ENCODE peak calls at places on chromosomes 7 and 10, in nine cellular contexts. One of them, this sample, is unnamed. For H3K4me1, the result is how much of the 10 kb centered on the place peaks cover.

GRCh38 chr10:4909118-4909517 is 54.1 kb upstream of the AKR1C1 start:
- DNase-seq in stomach: no peak
- DNase-seq in A549: peak
- DNase-seq in transverse colon: no peak
- DNase-seq in sigmoid colon: no peak
- DNase-seq in H1: no peak
- DNase-seq in tibial nerve: no peak
- DNase-seq in upper lobe of left lung: no peak
- DNase-seq in HepG2: no peak
- DNase-seq in this sample: no peak

GRCh38 chr10:69349542-69349888 is 67.2 kb downstream of the TACR2 start:
- DNase-seq in stomach: no peak
- DNase-seq in A549: no peak
- DNase-seq in transverse colon: no peak
- DNase-seq in sigmoid colon: no peak
- DNase-seq in H1: no peak
- DNase-seq in tibial nerve: no peak
- DNase-seq in upper lobe of left lung: no peak
- DNase-seq in HepG2: no peak
- DNase-seq in this sample: no peak

GRCh38 chr10:72084094-72084459 is 4.3 kb downstream of the SPOCK2 start:
- DNase-seq in stomach: peak
- DNase-seq in A549: no peak
- DNase-seq in transverse colon: no peak
- DNase-seq in sigmoid colon: no peak
- DNase-seq in H1: no peak
- DNase-seq in tibial nerve: no peak
- DNase-seq in upper lobe of left lung: no peak
- DNase-seq in HepG2: no peak
- DNase-seq in this sample: no peak

GRCh38 chr10:73386583-73386982 is 27.3 kb downstream of the ANXA7 start:
- DNase-seq in stomach: no peak
- DNase-seq in A549: no peak
- DNase-seq in transverse colon: no peak
- DNase-seq in sigmoid colon: no peak
- DNase-seq in H1: no peak
- DNase-seq in tibial nerve: no peak
- DNase-seq in upper lobe of left lung: no peak
- DNase-seq in HepG2: no peak
- DNase-seq in this sample: no peak

GRCh38 chr7:143372070-143372469 is 9.1 kb upstream of the ZYX start:
- DNase-seq in stomach: peak
- DNase-seq in A549: no peak
- DNase-seq in transverse colon: peak
- DNase-seq in sigmoid colon: peak
- DNase-seq in H1: no peak
- DNase-seq in tibial nerve: peak
- DNase-seq in upper lobe of left lung: peak
- DNase-seq in HepG2: no peak
- DNase-seq in this sample: no peak

GRCh38 chr7:29480456-29480855 is 83.2 kb upstream of the PRR15 start:
- DNase-seq in stomach: peak
- DNase-seq in A549: no peak
- DNase-seq in transverse colon: no peak
- DNase-seq in sigmoid colon: peak
- DNase-seq in H1: no peak
- DNase-seq in tibial nerve: no peak
- DNase-seq in upper lobe of left lung: peak
- DNase-seq in HepG2: no peak
- DNase-seq in this sample: peak

GRCh38 chr7:69568266-69568665 is 30.0 kb upstream of the AUTS2 start:
- DNase-seq in stomach: no peak
- DNase-seq in A549: no peak
- DNase-seq in transverse colon: no peak
- DNase-seq in sigmoid colon: no peak
- DNase-seq in H1: no peak
- DNase-seq in tibial nerve: no peak
- DNase-seq in upper lobe of left lung: no peak
- DNase-seq in HepG2: no peak
- DNase-seq in this sample: no peak

GRCh38 chr7:30914611-30915601 is 3.3 kb downstream of the AQP1 start:
- DNase-seq in stomach: no peak
- DNase-seq in A549: peak
- DNase-seq in transverse colon: no peak
- DNase-seq in sigmoid colon: no peak
- DNase-seq in H1: no peak
- DNase-seq in tibial nerve: no peak
- DNase-seq in upper lobe of left lung: no peak
- DNase-seq in HepG2: no peak
- DNase-seq in this sample: no peak

GRCh38 chr7:151062111-151062398 is 2.7 kb downstream of the SLC4A2 start:
- DNase-seq in stomach: no peak
- DNase-seq in A549: no peak
- DNase-seq in transverse colon: no peak
- DNase-seq in sigmoid colon: no peak
- DNase-seq in H1: no peak
- DNase-seq in tibial nerve: no peak
- DNase-seq in upper lobe of left lung: no peak
- DNase-seq in HepG2: no peak
- DNase-seq in this sample: no peak

GRCh38 chr7:3917466-3917865 is 616.4 kb downstream of the SDK1 start:
- DNase-seq in stomach: no peak
- DNase-seq in A549: no peak
- DNase-seq in transverse colon: no peak
- DNase-seq in sigmoid colon: no peak
- DNase-seq in H1: no peak
- DNase-seq in tibial nerve: no peak
- DNase-seq in upper lobe of left lung: no peak
- DNase-seq in HepG2: no peak
- DNase-seq in this sample: no peak

GRCh38 chr7:66140924-66141323 is 26.3 kb downstream of the CRCP start:
- DNase-seq in stomach: peak
- DNase-seq in A549: peak
- DNase-seq in transverse colon: peak
- DNase-seq in sigmoid colon: peak
- DNase-seq in H1: no peak
- DNase-seq in tibial nerve: peak
- DNase-seq in upper lobe of left lung: peak
- DNase-seq in HepG2: no peak
- DNase-seq in this sample: peak

GRCh38 chr7:43248961-43249807 is 136.7 kb downstream of the HECW1 start:
- DNase-seq in stomach: peak
- DNase-seq in A549: peak
- DNase-seq in transverse colon: peak
- DNase-seq in sigmoid colon: peak
- DNase-seq in H1: no peak
- DNase-seq in tibial nerve: no peak
- DNase-seq in upper lobe of left lung: peak
- DNase-seq in HepG2: no peak
- DNase-seq in this sample: peak
- TF ChIP-seq EP300 in stomach: no peak
- TF ChIP-seq EP300 in A549: no peak
- TF ChIP-seq EP300 in transverse colon: no peak
- TF ChIP-seq EP300 in sigmoid colon: no peak
- TF ChIP-seq EP300 in H1: no peak
- TF ChIP-seq EP300 in tibial nerve: no peak
- TF ChIP-seq EP300 in upper lobe of left lung: no peak
- TF ChIP-seq EP300 in HepG2: no peak
- TF ChIP-seq EP300 in this sample: no peak

GRCh38 chr7:22292519-22292918 is 64.4 kb downstream of the RAPGEF5 start:
- DNase-seq in stomach: no peak
- DNase-seq in A549: no peak
- DNase-seq in transverse colon: no peak
- DNase-seq in sigmoid colon: no peak
- DNase-seq in H1: no peak
- DNase-seq in tibial nerve: no peak
- DNase-seq in upper lobe of left lung: no peak
- DNase-seq in HepG2: no peak
- DNase-seq in this sample: no peak

GRCh38 chr7:22295402-22296264 is 61.3 kb downstream of the RAPGEF5 start:
- DNase-seq in stomach: no peak
- DNase-seq in A549: no peak
- DNase-seq in transverse colon: no peak
- DNase-seq in sigmoid colon: no peak
- DNase-seq in H1: no peak
- DNase-seq in tibial nerve: no peak
- DNase-seq in upper lobe of left lung: no peak
- DNase-seq in HepG2: no peak
- DNase-seq in this sample: no peak

GRCh38 chr7:22296916-22297315 is 60.0 kb downstream of the RAPGEF5 start:
- DNase-seq in stomach: no peak
- DNase-seq in A549: no peak
- DNase-seq in transverse colon: no peak
- DNase-seq in sigmoid colon: no peak
- DNase-seq in H1: no peak
- DNase-seq in tibial nerve: no peak
- DNase-seq in upper lobe of left lung: no peak
- DNase-seq in HepG2: no peak
- DNase-seq in this sample: no peak

GRCh38 chr7:22291979-22292378 is 65.0 kb downstream of the RAPGEF5 start:
- DNase-seq in stomach: no peak
- DNase-seq in A549: no peak
- DNase-seq in transverse colon: no peak
- DNase-seq in sigmoid colon: no peak
- DNase-seq in H1: no peak
- DNase-seq in tibial nerve: no peak
- DNase-seq in upper lobe of left lung: no peak
- DNase-seq in HepG2: no peak
- DNase-seq in this sample: no peak

GRCh38 chr7:22296265-22296566 is 60.7 kb downstream of the RAPGEF5 start:
- DNase-seq in stomach: no peak
- DNase-seq in A549: no peak
- DNase-seq in transverse colon: no peak
- DNase-seq in sigmoid colon: no peak
- DNase-seq in H1: no peak
- DNase-seq in tibial nerve: no peak
- DNase-seq in upper lobe of left lung: no peak
- DNase-seq in HepG2: no peak
- DNase-seq in this sample: no peak
- H3K4me1 ChIP-seq in stomach: under half
- H3K4me1 ChIP-seq in A549: under half
- H3K4me1 ChIP-seq in transverse colon: under half
- H3K4me1 ChIP-seq in sigmoid colon: under half
- H3K4me1 ChIP-seq in H1: under half
- H3K4me1 ChIP-seq in tibial nerve: under half
- H3K4me1 ChIP-seq in upper lobe of left lung: under half
- H3K4me1 ChIP-seq in HepG2: under half
- H3K4me1 ChIP-seq in this sample: under half

DNA sequence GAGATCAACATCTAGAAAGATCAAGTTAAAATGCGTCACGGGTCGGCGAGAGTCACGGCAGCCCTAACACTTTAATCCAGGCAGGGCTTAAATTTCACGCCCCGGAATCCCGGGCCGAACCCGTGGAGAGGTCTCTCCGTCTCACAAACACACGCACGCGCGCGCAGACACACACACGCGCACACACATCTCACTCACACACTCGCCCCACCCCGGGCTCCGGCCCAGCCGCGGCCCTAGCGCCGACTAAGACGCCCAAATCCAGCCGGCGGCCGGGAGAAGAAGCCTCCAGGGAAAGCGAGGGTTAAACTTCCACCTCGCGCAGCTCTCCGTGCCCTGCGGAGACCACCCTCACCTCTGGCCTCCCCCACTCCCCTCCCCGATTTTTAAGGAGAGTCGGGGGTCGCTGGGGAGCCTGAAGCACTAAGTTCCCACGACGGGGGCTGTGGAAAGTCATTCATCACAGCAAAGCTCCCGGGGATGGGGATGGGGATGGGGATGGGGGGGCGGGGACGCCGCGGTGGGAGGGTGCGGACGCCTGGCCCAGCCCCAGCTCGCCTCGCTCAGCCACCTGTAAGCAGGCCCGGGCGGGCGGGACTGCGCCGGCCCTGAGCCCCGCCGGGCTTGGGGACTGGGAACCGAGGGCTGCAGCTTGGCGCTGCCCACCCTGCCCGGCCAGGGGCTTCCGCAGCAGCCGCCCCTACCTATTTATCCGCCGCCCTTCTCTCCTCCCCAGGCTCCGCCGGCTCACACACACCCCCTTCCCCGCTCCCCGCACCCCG is 1.6 kb downstream of the PDGFA start:
- DNase-seq in stomach: peak
- DNase-seq in A549: peak
- DNase-seq in transverse colon: peak
- DNase-seq in sigmoid colon: peak
- DNase-seq in H1: no peak
- DNase-seq in tibial nerve: peak
- DNase-seq in upper lobe of left lung: peak
- DNase-seq in HepG2: no peak
- DNase-seq in this sample: peak
- H3K4me3 ChIP-seq in stomach: peak
- H3K4me3 ChIP-seq in A549: peak
- H3K4me3 ChIP-seq in transverse colon: peak
- H3K4me3 ChIP-seq in sigmoid colon: peak
- H3K4me3 ChIP-seq in H1: peak
- H3K4me3 ChIP-seq in tibial nerve: peak
- H3K4me3 ChIP-seq in upper lobe of left lung: peak
- H3K4me3 ChIP-seq in HepG2: peak
- H3K4me3 ChIP-seq in this sample: peak

GRCh38 chr7:132275811-132276210 is 300.5 kb downstream of the PLXNA4 start:
- DNase-seq in stomach: no peak
- DNase-seq in A549: no peak
- DNase-seq in transverse colon: no peak
- DNase-seq in sigmoid colon: no peak
- DNase-seq in H1: no peak
- DNase-seq in tibial nerve: no peak
- DNase-seq in upper lobe of left lung: no peak
- DNase-seq in HepG2: no peak
- DNase-seq in this sample: no peak

GRCh38 chr7:132269718-132270117 is 306.6 kb downstream of the PLXNA4 start:
- DNase-seq in stomach: no peak
- DNase-seq in A549: no peak
- DNase-seq in transverse colon: no peak
- DNase-seq in sigmoid colon: no peak
- DNase-seq in H1: no peak
- DNase-seq in tibial nerve: no peak
- DNase-seq in upper lobe of left lung: no peak
- DNase-seq in HepG2: no peak
- DNase-seq in this sample: no peak

GRCh38 chr7:132272763-132273371 is 303.4 kb downstream of the PLXNA4 start:
- DNase-seq in stomach: no peak
- DNase-seq in A549: no peak
- DNase-seq in transverse colon: no peak
- DNase-seq in sigmoid colon: no peak
- DNase-seq in H1: no peak
- DNase-seq in tibial nerve: no peak
- DNase-seq in upper lobe of left lung: no peak
- DNase-seq in HepG2: no peak
- DNase-seq in this sample: no peak

GRCh38 chr7:132275384-132275783 is 300.9 kb downstream of the PLXNA4 start:
- DNase-seq in stomach: no peak
- DNase-seq in A549: no peak
- DNase-seq in transverse colon: no peak
- DNase-seq in sigmoid colon: no peak
- DNase-seq in H1: no peak
- DNase-seq in tibial nerve: no peak
- DNase-seq in upper lobe of left lung: no peak
- DNase-seq in HepG2: no peak
- DNase-seq in this sample: no peak

DNA sequence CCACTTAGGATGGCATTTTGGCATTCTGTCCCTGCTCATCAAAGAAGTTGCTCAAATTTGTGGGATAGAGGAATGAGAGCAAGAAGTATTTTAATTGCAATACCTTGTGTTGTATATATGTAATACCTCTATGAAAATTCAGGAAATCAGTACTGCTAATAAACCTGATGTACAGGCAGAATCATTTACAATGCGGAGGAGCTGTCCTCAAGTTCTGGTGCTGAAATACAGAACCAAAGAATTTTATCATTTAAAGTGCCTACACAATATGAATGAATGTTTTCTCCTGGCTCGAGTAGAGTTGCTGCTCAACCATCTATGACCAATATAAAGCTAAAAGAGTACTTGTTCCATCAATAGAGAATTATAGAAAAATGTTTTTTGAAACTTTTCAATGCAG is 305.8 kb downstream of the PLXNA4 start:
- DNase-seq in stomach: no peak
- DNase-seq in A549: no peak
- DNase-seq in transverse colon: no peak
- DNase-seq in sigmoid colon: no peak
- DNase-seq in H1: no peak
- DNase-seq in tibial nerve: no peak
- DNase-seq in upper lobe of left lung: no peak
- DNase-seq in HepG2: no peak
- DNase-seq in this sample: no peak
- TF ChIP-seq EP300 in stomach: no peak
- TF ChIP-seq EP300 in A549: no peak
- TF ChIP-seq EP300 in transverse colon: no peak
- TF ChIP-seq EP300 in sigmoid colon: no peak
- TF ChIP-seq EP300 in H1: no peak
- TF ChIP-seq EP300 in tibial nerve: no peak
- TF ChIP-seq EP300 in upper lobe of left lung: no peak
- TF ChIP-seq EP300 in HepG2: no peak
- TF ChIP-seq EP300 in this sample: no peak

This sample was measured in ovary.